ENCODE peak calls at places on chromosomes 1 and 21, in five cellular contexts. P is A549, X is HEK293T, E is IMR-90, M is K562. T is an unnamed sample.
A peak's percentile ranks its signal among the peaks of the same experiment; 100 is the strongest.

GRCh38 chr1:108829498-108829916 is 27.4 kb downstream of the AKNAD1 start:
- DNase-seq in E (peak; percentile 76), X (no peak), M (no peak), P (no peak), T (no peak)

GRCh38 chr1:43984855-43985254 is 5.8 kb downstream of the B4GALT2 start:
- DNase-seq in M (no peak), E (no peak), P (no peak), X (no peak), T (no peak)

GRCh38 chr1:21157868-21158267 is 18.8 kb downstream of the EIF4G3 start:
- DNase-seq in E (no peak), M (no peak), X (no peak), P (no peak), T (no peak)

GRCh38 chr1:225911207-225912130 is 12.6 kb downstream of the PYCR2 start:
- DNase-seq in M (no peak), E (peak; percentile 17), X (no peak), P (peak; percentile 54), T (no peak)

GRCh38 chr1:76928511-76928910 is 61.2 kb downstream of the ST6GALNAC5 start:
- DNase-seq in M (no peak), E (no peak), P (no peak), X (no peak), T (no peak)

GRCh38 chr1:218585565-218586184 is 240.5 kb downstream of the TGFB2 start:
- DNase-seq in E (peak; percentile 86), X (peak; percentile 49), P (peak; percentile 95), M (no peak), T (no peak)

GRCh38 chr1:96259399-96259798 is 462.2 kb upstream of the PTBP2 start:
- DNase-seq in P (no peak), E (no peak), M (no peak), X (peak; percentile 17), T (no peak)

GRCh38 chr1:2193514-2194251 is 889 bp downstream of the FAAP20 start:
- DNase-seq in P (no peak), E (no peak), X (no peak), M (peak; percentile 14), T (no peak)

GRCh38 chr1:67590329-67590728 is 94.7 kb upstream of the GADD45A start:
- DNase-seq in M (no peak), E (peak; percentile 45), X (no peak), P (no peak), T (no peak)

GRCh38 chr1:164733070-164733469 is 174.1 kb downstream of the PBX1 start:
- DNase-seq in M (no peak), P (peak; percentile 55), E (peak; percentile 80), X (no peak), T (no peak)

GRCh38 chr1:39647247-39647646 is 7.8 kb upstream of the HEYL start:
- DNase-seq in X (no peak), M (no peak), P (no peak), E (no peak), T (no peak)

GRCh38 chr1:54158071-54158470 is 5.3 kb upstream of the CDCP2 start:
- DNase-seq in M (no peak), E (no peak), P (peak; percentile 38), X (no peak), T (no peak)

GRCh38 chr21:42319851-42320602 is 4.8 kb upstream of the TFF3 start:
- DNase-seq in X (no peak), M (no peak), E (no peak), P (no peak), T (no peak)

GRCh38 chr1:224851210-224851849 is 78.1 kb upstream of the DNAH14 start:
- DNase-seq in X (peak; percentile 85), P (peak; percentile 52), M (peak; percentile 60), E (peak; percentile 37), T (peak; percentile 41)

GRCh38 chr21:36973986-36974850 is 7.7 kb upstream of the HLCS start:
- DNase-seq in P (peak; percentile 21), X (no peak), M (peak; percentile 30), E (no peak), T (no peak)
- TF ChIP-seq BHLHE40 in P (no peak), X (no peak), M (no peak), E (no peak), T (no peak)

GRCh38 chr1:118219438-118219837 is 34.4 kb upstream of the SPAG17 start:
- DNase-seq in M (no peak), E (no peak), X (no peak), P (no peak), T (no peak)

GRCh38 chr1:118225471-118225870 is 40.4 kb upstream of the SPAG17 start:
- DNase-seq in M (no peak), X (no peak), E (no peak), P (no peak), T (no peak)

DNA sequence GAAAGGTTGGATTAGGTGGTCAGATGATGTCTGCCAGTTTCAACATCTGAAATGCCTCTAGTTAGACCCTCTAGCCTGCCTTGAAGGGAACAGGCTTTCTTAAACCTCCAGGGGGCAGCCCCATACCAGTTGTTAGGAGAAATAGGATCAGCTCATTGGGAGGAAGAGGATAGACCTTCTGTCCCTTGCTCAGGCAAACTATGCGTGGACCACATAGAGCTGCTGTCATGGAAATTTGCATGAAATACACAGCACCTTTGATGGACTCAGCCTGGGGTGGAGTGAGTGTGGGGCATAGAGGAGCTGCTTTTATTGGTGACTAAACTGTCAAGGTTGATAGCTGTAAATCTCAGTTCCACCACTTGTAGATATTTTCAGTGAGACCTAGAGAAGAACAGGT is 38.4 kb upstream of the SPAG17 start:
- DNase-seq in E (no peak), P (no peak), M (no peak), X (peak; percentile 38), T (no peak)
- TF ChIP-seq BHLHE40 in E (no peak), P (no peak), M (no peak), X (no peak), T (no peak)

GRCh38 chr1:202112864-202113689 is 9.6 kb upstream of the GPR37L1 start:
- DNase-seq in X (no peak), M (no peak), P (peak; percentile 85), E (peak; percentile 11), T (no peak)
- TF ChIP-seq BHLHE40 in X (no peak), M (no peak), P (no peak), E (no peak), T (no peak)

GRCh38 chr1:189369612-189370011 is 1108.1 kb downstream of the BRINP3 start:
- DNase-seq in E (no peak), X (no peak), P (no peak), M (no peak), T (no peak)
- TF ChIP-seq BHLHE40 in E (no peak), X (no peak), P (no peak), M (no peak), T (no peak)

DNA sequence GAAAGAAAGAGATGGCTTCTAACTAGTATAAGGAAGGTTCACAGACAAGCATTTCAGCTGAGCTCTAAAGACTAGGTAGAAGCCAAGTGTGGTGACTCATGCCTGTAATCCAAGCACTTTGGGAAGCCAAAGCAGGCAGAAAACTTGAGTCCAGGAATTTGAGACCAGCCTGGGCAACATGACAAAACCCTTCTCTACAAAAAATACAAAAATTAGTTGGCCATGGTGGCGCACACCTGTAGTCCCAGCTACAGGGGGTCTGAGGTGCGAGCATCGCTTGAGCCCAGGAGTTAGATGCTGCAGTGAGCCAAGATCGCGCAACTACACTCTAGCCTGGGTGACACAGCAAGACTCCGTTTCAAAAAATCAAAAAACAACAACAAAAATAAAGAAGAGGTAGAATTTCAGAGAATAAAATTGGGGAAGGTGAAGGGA is 27.8 kb downstream of the FBXO42 start:
- DNase-seq in X (no peak), E (peak; percentile 87), M (no peak), P (no peak), T (no peak)
- TF ChIP-seq BHLHE40 in X (no peak), E (no peak), M (no peak), P (no peak), T (no peak)

GRCh38 chr1:91803133-91803532 is 82.8 kb downstream of the TGFBR3 start:
- DNase-seq in X (no peak), M (no peak), E (no peak), P (no peak), T (no peak)

GRCh38 chr1:91805343-91805801 is 80.6 kb downstream of the TGFBR3 start:
- DNase-seq in E (no peak), X (no peak), P (no peak), M (no peak), T (no peak)

GRCh38 chr1:91806146-91806545 is 79.8 kb downstream of the TGFBR3 start:
- DNase-seq in M (no peak), X (no peak), P (no peak), E (no peak), T (no peak)

GRCh38 chr1:91803847-91804545 is 82.0 kb downstream of the TGFBR3 start:
- DNase-seq in X (no peak), P (no peak), M (peak; percentile 65), E (no peak), T (peak; percentile 95)

DNA sequence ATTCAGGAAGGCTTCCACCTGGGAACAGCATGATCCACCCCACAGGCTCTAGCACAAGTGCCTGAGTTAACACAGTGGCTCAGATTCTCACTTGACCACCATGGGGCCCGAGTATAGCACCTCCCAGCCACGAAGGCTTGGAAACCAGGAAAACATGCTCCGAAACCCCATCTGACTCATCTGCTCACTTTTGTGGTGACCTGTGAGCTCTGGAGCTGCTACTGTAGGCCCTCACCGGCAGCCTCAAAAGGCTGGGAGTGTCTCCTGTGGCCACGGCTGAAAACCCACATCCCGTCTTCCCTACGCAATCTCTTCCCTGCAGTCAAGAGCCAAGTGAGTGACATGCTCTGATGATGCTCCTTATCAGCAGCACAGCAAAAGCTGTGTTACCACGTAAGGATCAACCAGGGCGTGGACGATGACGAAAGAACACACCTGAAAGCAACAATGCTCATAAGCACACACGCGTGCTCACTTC is 81.4 kb downstream of the TGFBR3 start:
- DNase-seq in M (peak; percentile 71), X (no peak), P (no peak), E (no peak), T (peak; percentile 60)
- TF ChIP-seq BHLHE40 in M (peak; percentile 82), X (no peak), P (no peak), E (no peak), T (no peak)

GRCh38 chr1:85661767-85662166 is 46.5 kb downstream of the ZNHIT6 start:
- DNase-seq in M (no peak), X (no peak), P (peak; percentile 16), E (no peak), T (no peak)
- TF ChIP-seq BHLHE40 in M (no peak), X (no peak), P (no peak), E (no peak), T (no peak)

GRCh38 chr1:29415861-29416260 is 179.5 kb downstream of the PTPRU start:
- DNase-seq in E (no peak), P (no peak), M (no peak), X (no peak), T (no peak)

GRCh38 chr1:29417971-29418370 is 181.6 kb downstream of the PTPRU start:
- DNase-seq in E (no peak), X (no peak), M (no peak), P (no peak), T (no peak)

GRCh38 chr1:29416267-29416666 is 179.9 kb downstream of the PTPRU start:
- DNase-seq in P (peak; percentile 7), X (no peak), M (no peak), E (no peak), T (no peak)

GRCh38 chr1:29417558-29417858 is 181.2 kb downstream of the PTPRU start:
- DNase-seq in E (no peak), M (no peak), P (no peak), X (no peak), T (no peak)

GRCh38 chr1:29416825-29417557 is 180.7 kb downstream of the PTPRU start:
- DNase-seq in X (no peak), P (no peak), E (no peak), M (no peak), T (no peak)
- TF ChIP-seq BHLHE40 in X (no peak), P (no peak), E (no peak), M (no peak), T (no peak)